ENCODE peak calls at places on chromosome 3, in five cellular contexts. G is trophoblast cell, X is NT2/D1, A is neuronal stem cell, K is IMR-90. U is an unnamed sample.

GRCh38 chr3:194730369-194730768 is 44.7 kb downstream of the FAM43A start:
- DNase-seq in G (peak; percentile 71), X (no peak), A (no peak), K (no peak), U (no peak)

GRCh38 chr3:11835028-11835639 is 11.6 kb downstream of the TAMM41 start:
- DNase-seq in G (peak; percentile 73), X (no peak), A (no peak), K (peak; percentile 46), U (no peak)

GRCh38 chr3:125357032-125357658 is 18.0 kb downstream of the ZNF148 start:
- DNase-seq in G (no peak), X (no peak), A (peak; percentile 36), K (peak; percentile 36), U (peak; percentile 60)

GRCh38 chr3:57840445-57840844 is 84.3 kb downstream of the SLMAP start:
- DNase-seq in G (no peak), X (no peak), A (no peak), K (no peak), U (no peak)

GRCh38 chr3:69088033-69088432 is 3.3 kb downstream of the ARL6IP5 start:
- DNase-seq in G (peak; percentile 55), X (no peak), A (no peak), K (peak; percentile 70), U (no peak)

GRCh38 chr3:50320853-50321145 is 1.7 kb downstream of the HYAL2 start:
- DNase-seq in G (peak; percentile 63), X (no peak), A (no peak), K (no peak), U (no peak)

GRCh38 chr3:44019736-44020135 is 221.9 kb upstream of the TOPAZ1 start:
- DNase-seq in G (no peak), X (no peak), A (no peak), K (no peak), U (no peak)

GRCh38 chr3:193140381-193140780 is 100.6 kb upstream of the PLAAT1 start:
- DNase-seq in G (no peak), X (no peak), A (no peak), K (no peak), U (peak; percentile 18)

GRCh38 chr3:181689546-181689945 is 22.2 kb upstream of the SOX2 start:
- DNase-seq in G (no peak), X (no peak), A (no peak), K (no peak), U (no peak)

GRCh38 chr3:52068055-52068704 is 11.8 kb upstream of the DUSP7 start:
- DNase-seq in G (no peak), X (no peak), A (no peak), K (peak; percentile 61), U (no peak)

GRCh38 chr3:1072040-1072439 is 20.8 kb upstream of the CNTN6 start:
- DNase-seq in G (no peak), X (no peak), A (no peak), K (no peak), U (no peak)

GRCh38 chr3:123155471-123156011 is 46.2 kb upstream of the SEC22A start:
- DNase-seq in G (no peak), X (no peak), A (no peak), K (no peak), U (no peak)

GRCh38 chr3:16523778-16524177 is 10.3 kb upstream of the RFTN1 start:
- DNase-seq in G (peak; percentile 24), X (no peak), A (no peak), K (peak; percentile 62), U (no peak)

GRCh38 chr3:67524046-67524445 is 130.4 kb downstream of the SUCLG2 start:
- DNase-seq in G (peak; percentile 96), X (no peak), A (no peak), K (peak; percentile 32), U (no peak)

GRCh38 chr3:162492446-162493081 is 996.0 kb downstream of the OTOL1 start:
- DNase-seq in G (peak; percentile 73), X (no peak), A (no peak), K (peak; percentile 84), U (no peak)

GRCh38 chr3:48715179-48715800 is 1.7 kb downstream of the IP6K2 start:
- DNase-seq in G (peak; percentile 61), X (no peak), A (peak; percentile 45), K (peak; percentile 69), U (no peak)

GRCh38 chr3:56422316-56422715 is 46.0 kb downstream of the ERC2 start:
- DNase-seq in G (no peak), X (no peak), A (no peak), K (no peak), U (no peak)

GRCh38 chr3:69696365-69696764 is 42.9 kb upstream of the MITF start:
- DNase-seq in G (no peak), X (no peak), A (no peak), K (no peak), U (no peak)

GRCh38 chr3:4001976-4002375 is 202.7 kb downstream of the LRRN1 start:
- DNase-seq in G (no peak), X (no peak), A (peak; percentile 70), K (no peak), U (no peak)

DNA sequence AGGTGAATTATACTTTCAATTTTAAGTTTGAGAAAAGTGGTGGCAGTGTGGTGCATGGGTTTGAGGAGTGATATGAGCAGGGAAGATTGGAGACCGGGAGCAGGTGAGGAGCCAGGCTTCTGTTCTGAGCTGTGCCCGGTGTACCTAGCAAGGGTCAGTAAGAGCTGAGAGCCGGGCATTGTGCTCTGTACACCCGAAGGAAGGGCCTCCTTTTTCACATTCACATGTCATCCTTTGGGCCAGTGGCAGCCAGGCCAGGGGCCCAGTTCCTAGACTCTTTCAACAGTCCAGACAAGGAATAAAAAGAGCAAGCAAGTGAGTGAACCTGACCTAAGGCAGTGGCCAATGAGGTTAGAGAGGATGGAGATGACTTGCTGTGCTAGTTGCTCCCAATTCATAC is 5.1 kb upstream of the TRA2B start:
- DNase-seq in G (no peak), X (no peak), A (no peak), K (no peak), U (no peak)
- H3K9ac ChIP-seq in G (no peak overlapping the region), X (peak overlapping the region; percentile 46), A (no peak overlapping the region), K (no peak overlapping the region), U (peak overlapping the region; percentile 38)

GRCh38 chr3:23845817-23846216 is 40.1 kb downstream of the UBE2E1 start:
- DNase-seq in G (peak; percentile 15), X (no peak), A (no peak), K (no peak), U (no peak)

GRCh38 chr3:23840521-23840920 is 34.8 kb downstream of the UBE2E1 start:
- DNase-seq in G (no peak), X (no peak), A (peak; percentile 31), K (no peak), U (no peak)

DNA sequence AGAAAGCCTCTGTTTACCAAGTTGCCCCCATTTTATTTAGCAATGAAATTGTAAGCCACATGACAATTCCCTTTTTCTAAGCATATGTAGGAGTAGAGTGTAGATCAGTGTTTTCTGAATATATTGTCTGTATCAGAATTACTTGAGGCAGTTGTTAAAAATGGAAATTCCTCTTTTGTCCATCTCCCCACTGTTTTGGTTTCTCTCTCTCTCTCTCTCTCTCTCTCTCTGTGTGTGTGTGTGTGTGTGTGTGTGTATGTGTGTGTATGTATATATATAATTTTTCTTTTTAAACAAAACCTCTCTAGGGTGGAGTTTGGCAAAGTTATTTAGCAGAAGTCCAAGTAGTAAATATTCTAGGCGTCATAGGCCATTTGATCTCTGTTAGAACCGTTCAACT is 39.6 kb downstream of the UBE2E1 start:
- DNase-seq in G (no peak), X (no peak), A (no peak), K (no peak), U (no peak)
- H3K9ac ChIP-seq in G (no peak overlapping the region), X (no peak overlapping the region), A (no peak overlapping the region), K (no peak overlapping the region), U (no peak overlapping the region)

GRCh38 chr3:99751649-99752048 is 66.0 kb upstream of the CMSS1 start:
- DNase-seq in G (no peak), X (no peak), A (no peak), K (peak; percentile 89), U (no peak)
- H3K9ac ChIP-seq in G (no peak overlapping the region), X (no peak overlapping the region), A (no peak overlapping the region), K (peak overlapping the region; percentile 53), U (no peak overlapping the region)

GRCh38 chr3:98877132-98877531 is 24.4 kb downstream of the DCBLD2 start:
- DNase-seq in G (peak; percentile 44), X (no peak), A (no peak), K (no peak), U (no peak)

GRCh38 chr3:98874602-98875249 is 26.8 kb downstream of the DCBLD2 start:
- DNase-seq in G (no peak), X (no peak), A (no peak), K (no peak), U (no peak)

GRCh38 chr3:98875535-98875934 is 26.0 kb downstream of the DCBLD2 start:
- DNase-seq in G (no peak), X (no peak), A (no peak), K (no peak), U (no peak)
- H3K9ac ChIP-seq in G (no peak overlapping the region), X (no peak overlapping the region), A (no peak overlapping the region), K (no peak overlapping the region), U (no peak overlapping the region)

DNA sequence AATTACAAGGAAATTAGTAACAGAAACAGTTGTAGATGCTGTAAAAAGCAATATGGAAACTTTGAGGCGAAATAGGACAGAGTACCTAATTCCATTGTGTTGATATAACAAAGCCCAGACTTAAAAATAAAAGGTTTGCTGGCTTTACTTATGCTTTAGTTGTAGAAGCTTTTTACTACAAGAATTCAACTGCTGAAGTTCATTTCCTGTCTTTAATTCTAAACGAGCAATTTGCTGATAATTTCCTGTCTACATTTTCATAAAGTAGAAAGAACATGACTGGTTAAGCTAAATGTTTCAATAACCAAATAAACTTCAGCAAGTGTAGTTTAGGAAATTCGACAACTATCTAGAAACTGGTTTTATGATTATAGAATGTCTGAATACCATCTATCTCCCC is 423.8 kb downstream of the MECOM start:
- DNase-seq in G (no peak), X (no peak), A (no peak), K (no peak), U (no peak)
- H3K9ac ChIP-seq in G (no peak overlapping the region), X (no peak overlapping the region), A (no peak overlapping the region), K (no peak overlapping the region), U (no peak overlapping the region)

U was measured in DND-41.